ENCODE peak calls at places on chromosomes 12 and 14, in six cellular contexts. Q is effector CD8-positive, alpha-beta T cell; A is stimulated activated CD4-positive, alpha-beta T cell treated with anti-CD3 and anti-CD28 coated beads, Interleukin-1b, Interleukin-23, amount 100 ng/mL, for 48 hours; X is GM04504; Y is GM10248; O is HS-5. L is an unnamed sample.

GRCh38 chr14:58501214-58501816 is 73.8 kb downstream of the KIAA0586 start:
- DNase-seq in A (peak; percentile 12), Y (peak; percentile 43), X (peak; percentile 28), O (peak; percentile 28), Q (no peak), L (no peak)

GRCh38 chr14:93095742-93096510 is 19.8 kb downstream of the ITPK1 start:
- DNase-seq in X (no peak), Y (no peak), A (no peak), Q (no peak), O (no peak), L (no peak)

GRCh38 chr14:104001003-104001402 is 58.7 kb upstream of the RD3L start:
- DNase-seq in A (no peak), Y (no peak), O (no peak), Q (no peak), X (no peak), L (no peak)

GRCh38 chr14:104724981-104725771 is 1.1 kb downstream of the ADSS1 start:
- DNase-seq in O (no peak), Q (no peak), A (no peak), X (no peak), Y (no peak), L (no peak)

GRCh38 chr12:124675881-124676688 is 108.7 kb upstream of the NCOR2 start:
- DNase-seq in O (no peak), Y (no peak), A (no peak), Q (no peak), X (no peak), L (no peak)

GRCh38 chr12:56628671-56629458 is 1.3 kb downstream of the BAZ2A start:
- DNase-seq in O (peak; percentile 37), Q (peak; percentile 52), A (peak; percentile 57), Y (peak; percentile 46), X (peak; percentile 59), L (peak; percentile 65)

GRCh38 chr14:89178802-89179201 is 238.2 kb downstream of the FOXN3 start:
- DNase-seq in X (no peak), Q (no peak), O (no peak), A (no peak), Y (no peak), L (no peak)

GRCh38 chr14:21617614-21618013 is 17.1 kb downstream of the OR10G2 start:
- DNase-seq in Q (no peak), A (no peak), O (no peak), Y (no peak), X (no peak), L (no peak)

GRCh38 chr14:51501746-51502145 is 150.0 kb upstream of the FRMD6 start:
- DNase-seq in X (no peak), Q (no peak), O (no peak), Y (no peak), A (no peak), L (no peak)